ENCODE peak calls at places on chromosomes 1 and 21, in four cellular contexts. One of them, this sample, is unnamed.

GRCh38 chr1:58768971-58769808 is 14.7 kb downstream of the JUN start:
- DNase-seq in HFF-Myc: no peak
- DNase-seq in choroid plexus epithelial cell: peak
- DNase-seq in AG08396: peak
- DNase-seq in this sample: peak

GRCh38 chr1:204251926-204252689 is 38.3 kb upstream of the GOLT1A start:
- DNase-seq in HFF-Myc: no peak
- DNase-seq in AG08396: no peak
- DNase-seq in choroid plexus epithelial cell: no peak
- DNase-seq in this sample: no peak

GRCh38 chr1:194043984-194044755 is 857.8 kb upstream of the B3GALT2 start:
- DNase-seq in choroid plexus epithelial cell: peak
- DNase-seq in HFF-Myc: peak
- DNase-seq in AG08396: no peak
- DNase-seq in this sample: no peak

GRCh38 chr1:116574581-116575291 is 3.9 kb upstream of the CD58 start:
- DNase-seq in HFF-Myc: peak
- DNase-seq in choroid plexus epithelial cell: peak
- DNase-seq in AG08396: peak
- DNase-seq in this sample: peak

GRCh38 chr1:112493351-112493750 is 15.4 kb upstream of the WNT2B start:
- DNase-seq in choroid plexus epithelial cell: no peak
- DNase-seq in HFF-Myc: no peak
- DNase-seq in AG08396: no peak
- DNase-seq in this sample: no peak

GRCh38 chr1:119286587-119287181 is 81.9 kb upstream of the HAO2 start:
- DNase-seq in AG08396: peak
- DNase-seq in HFF-Myc: no peak
- DNase-seq in choroid plexus epithelial cell: peak
- DNase-seq in this sample: peak

GRCh38 chr21:42532466-42533181 is 19.0 kb downstream of the SLC37A1 start:
- DNase-seq in HFF-Myc: no peak
- DNase-seq in choroid plexus epithelial cell: no peak
- DNase-seq in AG08396: peak
- DNase-seq in this sample: no peak

GRCh38 chr1:43147625-43148319 is 24.3 kb downstream of the EBNA1BP2 start:
- DNase-seq in HFF-Myc: peak
- DNase-seq in AG08396: peak
- DNase-seq in choroid plexus epithelial cell: peak
- DNase-seq in this sample: peak

GRCh38 chr1:58592521-58593134 is 15.6 kb upstream of the TACSTD2 start:
- DNase-seq in HFF-Myc: peak
- DNase-seq in choroid plexus epithelial cell: peak
- DNase-seq in AG08396: peak
- DNase-seq in this sample: peak

GRCh38 chr1:189524501-189524900 is 953.2 kb downstream of the BRINP3 start:
- DNase-seq in AG08396: no peak
- DNase-seq in choroid plexus epithelial cell: peak
- DNase-seq in HFF-Myc: no peak
- DNase-seq in this sample: no peak

GRCh38 chr21:46129846-46130651 is 25.3 kb downstream of the FTCD start:
- DNase-seq in HFF-Myc: no peak
- DNase-seq in AG08396: no peak
- DNase-seq in choroid plexus epithelial cell: no peak
- DNase-seq in this sample: no peak

GRCh38 chr1:42943166-42943565 is 15.5 kb downstream of the SLC2A1 start:
- DNase-seq in HFF-Myc: no peak
- DNase-seq in AG08396: no peak
- DNase-seq in choroid plexus epithelial cell: peak
- DNase-seq in this sample: no peak

GRCh38 chr1:229034246-229034645 is 236.7 kb upstream of the RAB4A start:
- DNase-seq in HFF-Myc: no peak
- DNase-seq in AG08396: no peak
- DNase-seq in choroid plexus epithelial cell: no peak
- DNase-seq in this sample: peak

GRCh38 chr1:111690306-111690617 is 48.9 kb downstream of the INKA2 start:
- DNase-seq in AG08396: peak
- DNase-seq in HFF-Myc: peak
- DNase-seq in choroid plexus epithelial cell: peak
- DNase-seq in this sample: peak

GRCh38 chr1:5093042-5093441 is 438.6 kb downstream of the AJAP1 start:
- DNase-seq in AG08396: no peak
- DNase-seq in choroid plexus epithelial cell: no peak
- DNase-seq in HFF-Myc: no peak
- DNase-seq in this sample: no peak

GRCh38 chr1:89670168-89670567 is 37.2 kb downstream of the LRRC8C start:
- DNase-seq in AG08396: no peak
- DNase-seq in choroid plexus epithelial cell: no peak
- DNase-seq in HFF-Myc: no peak
- DNase-seq in this sample: no peak

GRCh38 chr1:224626042-224626441 is 9.9 kb downstream of the CNIH3 start:
- DNase-seq in AG08396: peak
- DNase-seq in HFF-Myc: no peak
- DNase-seq in choroid plexus epithelial cell: peak
- DNase-seq in this sample: no peak

GRCh38 chr1:94617139-94617805 is 75.7 kb upstream of the F3 start:
- DNase-seq in HFF-Myc: peak
- DNase-seq in AG08396: no peak
- DNase-seq in choroid plexus epithelial cell: peak
- DNase-seq in this sample: no peak